ENCODE peak calls at places on chromosomes 3 and 15, in six cellular contexts. H is IMR-90, Q is H9, O is H1, B is trophoblast cell, U is mesenchymal stem cell. D is an unnamed sample.

GRCh38 chr3:14766428-14767244 is 52.1 kb upstream of the FGD5 start:
- DNase-seq in H (no peak), Q (peak; percentile 20), O (no peak), B (no peak), U (no peak), D (no peak)

GRCh38 chr3:107208100-107208499 is 169.1 kb upstream of the CCDC54 start:
- DNase-seq in H (peak; percentile 99), Q (no peak), O (no peak), B (no peak), U (peak; percentile 99), D (peak; percentile 43)

GRCh38 chr3:66502267-66502874 is 1.5 kb upstream of the LRIG1 start:
- DNase-seq in H (no peak), Q (no peak), O (no peak), B (no peak), U (no peak), D (no peak)

GRCh38 chr15:35376701-35377100 is 169.3 kb downstream of the DPH6 start:
- DNase-seq in H (peak; percentile 13), Q (no peak), O (no peak), B (no peak), U (no peak), D (no peak)

GRCh38 chr15:27082526-27082925 is 111.5 kb downstream of the GABRG3 start:
- DNase-seq in H (no peak), Q (no peak), O (no peak), B (no peak), U (no peak), D (no peak)

GRCh38 chr3:15860014-15860934 is 62.5 kb upstream of the ANKRD28 start:
- DNase-seq in H (peak; percentile 58), Q (peak; percentile 84), O (peak; percentile 38), B (peak; percentile 41), U (peak; percentile 40), D (peak; percentile 51)

GRCh38 chr3:128360243-128360642 is 106.4 kb downstream of the DNAJB8 start:
- DNase-seq in H (no peak), Q (no peak), O (no peak), B (no peak), U (no peak), D (no peak)

GRCh38 chr3:185134532-185134931 is 18.3 kb downstream of the C3orf70 start:
- DNase-seq in H (no peak), Q (no peak), O (no peak), B (no peak), U (no peak), D (no peak)

DNA sequence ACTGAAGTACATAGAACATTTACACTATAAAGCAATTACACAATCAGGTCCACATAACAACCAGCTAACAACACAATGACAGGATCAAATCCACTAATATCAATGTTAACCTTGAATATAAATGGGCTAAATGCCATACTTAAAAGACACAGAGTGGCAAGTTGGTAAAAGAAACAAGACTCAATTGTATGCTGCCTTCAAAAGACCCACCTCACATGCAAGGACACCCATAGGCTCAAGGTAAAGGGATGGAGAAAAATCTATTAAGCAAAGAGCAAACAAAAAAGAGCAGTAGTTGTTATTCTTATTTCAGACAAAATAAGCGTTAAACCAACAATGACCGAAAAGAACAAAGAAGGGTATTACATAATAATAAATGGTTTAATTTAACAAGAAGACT is 183.3 kb downstream of the PYDC2 start:
- DNase-seq in H (no peak), Q (no peak), O (no peak), B (no peak), U (no peak), D (no peak)
- H3K14ac ChIP-seq in H (no peak overlapping the region), Q (no peak overlapping the region), O (no peak overlapping the region), B (no peak overlapping the region), U (no peak overlapping the region), D (no peak overlapping the region)

DNA sequence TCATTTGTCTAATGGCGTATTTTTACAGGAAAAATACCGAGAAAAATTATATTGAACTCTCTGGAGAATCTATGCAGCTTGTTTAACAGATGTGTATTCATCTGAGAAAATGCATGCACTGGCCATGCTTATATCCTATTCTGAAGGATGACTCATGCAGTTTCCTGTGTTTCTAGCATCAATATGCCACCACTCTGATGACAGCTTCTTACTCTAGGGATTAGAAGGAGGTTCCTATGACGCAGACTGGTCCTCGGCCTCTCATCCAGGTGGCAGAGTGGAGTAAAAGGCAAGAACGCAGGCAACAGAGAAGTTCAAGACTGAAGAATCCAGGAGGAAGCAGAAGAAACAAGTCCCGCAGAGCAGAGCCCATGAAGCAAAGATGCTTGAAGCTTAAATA is 910.0 kb upstream of the ROBO1 start:
- DNase-seq in H (no peak), Q (no peak), O (no peak), B (no peak), U (peak; percentile 1), D (no peak)
- H3K14ac ChIP-seq in H (no peak overlapping the region), Q (no peak overlapping the region), O (no peak overlapping the region), B (no peak overlapping the region), U (no peak overlapping the region), D (no peak overlapping the region)

DNA sequence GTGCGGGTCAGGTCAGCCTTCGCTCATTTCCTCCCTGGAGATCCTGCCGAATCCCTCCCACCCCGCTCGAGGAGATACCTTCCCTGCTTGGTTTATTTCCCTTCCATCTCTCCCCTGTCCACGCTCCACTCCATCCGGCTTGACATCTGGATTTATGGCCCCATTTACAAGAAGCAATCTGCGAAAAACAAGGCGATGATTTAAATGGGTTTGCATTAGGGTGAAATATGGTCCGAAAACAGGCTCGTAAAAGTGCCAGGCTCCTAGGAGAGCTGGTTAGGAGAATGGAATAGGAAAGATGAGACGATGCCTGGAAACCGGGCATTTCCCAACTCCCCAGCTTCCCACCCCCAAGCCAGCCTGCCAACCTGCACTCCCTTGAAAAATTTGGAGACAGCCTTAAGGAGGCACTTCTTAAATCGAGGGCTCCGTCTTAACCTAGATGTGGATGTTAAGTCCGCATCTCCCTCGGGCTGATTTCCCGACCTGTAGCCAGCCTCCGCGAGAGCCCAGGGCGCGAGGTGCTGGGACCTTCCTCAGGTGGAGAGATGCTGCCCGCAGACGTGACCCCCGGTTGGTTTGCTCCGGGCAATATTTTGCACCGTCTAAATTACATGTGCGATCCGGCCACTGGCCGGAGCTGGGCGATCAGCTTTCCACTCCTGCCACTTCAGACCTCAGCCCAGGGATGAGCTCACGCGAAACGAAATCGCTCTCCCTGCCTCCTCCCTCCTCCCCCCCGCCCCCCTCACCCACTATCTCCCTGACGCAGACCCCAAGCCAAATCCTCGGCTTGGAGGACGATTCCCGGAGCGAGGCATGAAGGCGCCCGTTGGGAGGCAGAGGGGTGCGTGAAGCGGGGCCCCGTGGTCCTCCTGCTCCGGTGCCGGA is 1.3 kb downstream of the GRM7 start:
- DNase-seq in H (no peak), Q (peak; percentile 37), O (no peak), B (no peak), U (no peak), D (no peak)
- H3K14ac ChIP-seq in H (no peak overlapping the region), Q (no peak overlapping the region), O (no peak overlapping the region), B (no peak overlapping the region), U (no peak overlapping the region), D (no peak overlapping the region)

GRCh38 chr3:37053753-37054152 is 60.4 kb downstream of the MLH1 start:
- DNase-seq in H (no peak), Q (no peak), O (no peak), B (no peak), U (no peak), D (no peak)

GRCh38 chr3:37058117-37058516 is 64.8 kb downstream of the MLH1 start:
- DNase-seq in H (no peak), Q (no peak), O (no peak), B (no peak), U (no peak), D (no peak)

GRCh38 chr3:37053337-37053736 is 60.0 kb downstream of the MLH1 start:
- DNase-seq in H (no peak), Q (no peak), O (no peak), B (no peak), U (no peak), D (no peak)

GRCh38 chr3:37054370-37054769 is 61.1 kb downstream of the MLH1 start:
- DNase-seq in H (peak; percentile 46), Q (no peak), O (no peak), B (no peak), U (peak; percentile 86), D (no peak)

GRCh38 chr3:37056826-37057225 is 63.5 kb downstream of the MLH1 start:
- DNase-seq in H (peak; percentile 12), Q (no peak), O (no peak), B (no peak), U (no peak), D (no peak)
- H3K14ac ChIP-seq in H (peak overlapping the region; percentile 23), Q (no peak overlapping the region), O (no peak overlapping the region), B (no peak overlapping the region), U (no peak overlapping the region), D (no peak overlapping the region)

DNA sequence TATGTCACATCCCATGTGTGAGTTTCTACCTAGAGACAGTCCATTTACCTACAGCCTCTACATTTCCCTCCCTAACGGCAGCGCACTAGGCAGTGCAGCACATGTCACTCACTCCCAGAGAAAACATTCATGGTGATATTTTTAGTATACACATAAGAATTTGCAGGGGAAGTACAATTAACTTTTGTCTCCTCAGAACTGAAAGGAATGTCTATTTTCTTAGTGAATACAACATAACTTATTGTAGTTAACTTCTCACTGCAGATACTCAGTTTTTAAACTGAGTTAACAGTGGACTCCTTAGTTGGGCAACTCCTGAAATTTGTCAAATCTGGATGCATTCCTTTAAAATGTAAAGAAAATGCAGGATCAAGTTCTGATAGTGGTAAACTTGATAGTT is 4.5 kb upstream of the ZBTB47 start:
- DNase-seq in H (no peak), Q (no peak), O (no peak), B (no peak), U (no peak), D (no peak)
- H3K14ac ChIP-seq in H (no peak overlapping the region), Q (no peak overlapping the region), O (no peak overlapping the region), B (no peak overlapping the region), U (no peak overlapping the region), D (no peak overlapping the region)